ENCODE peak calls at places on chromosomes 11 and 22, in eight cellular contexts. C is cardiac fibroblast, Z is fibroblast of mammary gland, U is HL-60, D is astrocyte of the cerebellum, B is fibroblast of lung, E is lower leg skin, I is uterus. P is an unnamed sample.

GRCh38 chr11:45663486-45664375 is 1.7 kb downstream of the CHST1 start:
- DNase-seq in Z (peak), B (no peak), D (no peak), C (no peak), E (no peak), I (no peak), U (no peak), P (peak)

GRCh38 chr11:48125866-48126265 is 90.7 kb upstream of the OR4B1 start:
- DNase-seq in C (no peak), B (no peak), Z (no peak), I (no peak), E (peak), D (no peak), U (no peak), P (no peak)

GRCh38 chr11:80773919-80774318 is 1333.1 kb upstream of the TENM4 start:
- DNase-seq in U (no peak), B (no peak), C (no peak), Z (no peak), E (no peak), I (no peak), D (no peak), P (no peak)

GRCh38 chr11:66745356-66746235 is 16.6 kb upstream of the SPTBN2 start:
- DNase-seq in U (no peak), E (peak), C (no peak), B (no peak), I (peak), Z (no peak), D (no peak), P (no peak)

GRCh38 chr11:77479746-77480352 is 6.0 kb upstream of the PAK1 start:
- DNase-seq in D (no peak), I (no peak), Z (no peak), E (no peak), U (no peak), B (no peak), C (no peak), P (no peak)

GRCh38 chr22:41535244-41535643 is 9.0 kb downstream of the POLR3H start:
- DNase-seq in B (no peak), U (no peak), Z (no peak), E (no peak), D (no peak), I (no peak), C (peak), P (no peak)

GRCh38 chr11:16841481-16841880 is 103.0 kb downstream of the C11orf58 start:
- DNase-seq in I (no peak), E (no peak), B (no peak), U (no peak), D (no peak), Z (no peak), C (no peak), P (no peak)

GRCh38 chr11:17238377-17238776 is 30.6 kb upstream of the PIK3C2A start:
- DNase-seq in D (no peak), B (no peak), E (no peak), U (no peak), C (no peak), Z (no peak), I (no peak), P (no peak)

GRCh38 chr11:122069946-122070345 is 46.1 kb downstream of the BLID start:
- DNase-seq in Z (peak), E (no peak), I (peak), U (no peak), D (peak), B (peak), C (peak), P (peak)

GRCh38 chr11:8566613-8567210 is 27.3 kb downstream of the STK33 start:
- DNase-seq in D (peak), Z (peak), B (peak), I (no peak), E (no peak), U (no peak), C (peak), P (peak)

GRCh38 chr11:106480581-106481185 is 403.2 kb downstream of the AASDHPPT start:
- DNase-seq in I (no peak), U (no peak), Z (peak), D (no peak), B (no peak), C (no peak), E (no peak), P (peak)

GRCh38 chr11:111633756-111634362 is 31.6 kb downstream of the SIK2 start:
- DNase-seq in Z (peak), E (no peak), B (no peak), U (no peak), C (peak), D (no peak), I (no peak), P (peak)

GRCh38 chr11:84236436-84236835 is 950.3 kb upstream of the CCDC90B start:
- DNase-seq in B (no peak), U (no peak), Z (no peak), D (no peak), I (no peak), C (no peak), E (no peak), P (no peak)

GRCh38 chr11:84243629-84244263 is 957.6 kb upstream of the CCDC90B start:
- DNase-seq in B (no peak), E (no peak), C (no peak), Z (no peak), D (no peak), I (no peak), U (no peak), P (no peak)

GRCh38 chr11:84247129-84247528 is 961.0 kb upstream of the CCDC90B start:
- DNase-seq in I (no peak), E (no peak), B (no peak), U (no peak), D (no peak), Z (no peak), C (peak), P (no peak)

GRCh38 chr11:84241374-84242131 is 955.4 kb upstream of the CCDC90B start:
- DNase-seq in E (no peak), D (no peak), I (no peak), U (no peak), C (no peak), Z (no peak), B (no peak), P (no peak)
- TF ChIP-seq CTCF in E (no peak), D (no peak), I (no peak), U (no peak), C (no peak), Z (no peak), B (no peak), P (no peak)

GRCh38 chr11:14577290-14577689 is 57.1 kb upstream of the PSMA1 start:
- DNase-seq in I (no peak), D (no peak), Z (no peak), U (no peak), E (no peak), B (no peak), C (no peak), P (no peak)

GRCh38 chr11:14583252-14584105 is 60.1 kb upstream of the PDE3B start:
- DNase-seq in U (no peak), D (no peak), I (no peak), Z (no peak), C (no peak), B (peak), E (no peak), P (no peak)

GRCh38 chr11:14577835-14578529 is 57.8 kb upstream of the PSMA1 start:
- DNase-seq in D (no peak), I (no peak), Z (no peak), E (no peak), C (no peak), B (no peak), U (no peak), P (no peak)

GRCh38 chr11:14582835-14583234 is 60.8 kb upstream of the PDE3B start:
- DNase-seq in U (no peak), I (no peak), C (no peak), B (peak), D (no peak), E (no peak), Z (no peak), P (no peak)

DNA sequence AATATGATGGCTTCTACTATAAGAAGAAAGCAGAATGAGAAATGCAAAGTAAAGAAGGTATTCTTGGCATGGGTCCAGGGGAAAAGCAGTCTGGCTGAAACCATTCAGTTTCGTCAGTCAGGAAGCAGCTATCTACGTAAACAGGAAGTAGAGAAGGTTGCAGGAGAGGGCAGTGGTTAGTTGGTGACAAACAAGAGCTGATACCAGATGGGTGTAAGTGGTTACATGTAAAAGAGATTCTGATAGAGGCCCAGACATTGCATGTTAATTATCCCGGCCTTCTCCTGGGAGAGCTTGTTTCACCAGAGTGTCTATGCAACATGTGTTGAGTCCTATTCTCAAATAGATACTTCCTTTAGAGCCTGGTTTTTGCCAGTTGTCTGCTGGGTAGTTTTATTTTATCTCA is 58.4 kb upstream of the PSMA1 start:
- DNase-seq in U (peak), C (peak), E (no peak), I (no peak), B (peak), D (no peak), Z (peak), P (peak)
- H3K4me3 ChIP-seq in U (no peak), C (no peak), E (no peak), I (no peak), B (no peak), D (no peak), Z (no peak), P (no peak)

DNA sequence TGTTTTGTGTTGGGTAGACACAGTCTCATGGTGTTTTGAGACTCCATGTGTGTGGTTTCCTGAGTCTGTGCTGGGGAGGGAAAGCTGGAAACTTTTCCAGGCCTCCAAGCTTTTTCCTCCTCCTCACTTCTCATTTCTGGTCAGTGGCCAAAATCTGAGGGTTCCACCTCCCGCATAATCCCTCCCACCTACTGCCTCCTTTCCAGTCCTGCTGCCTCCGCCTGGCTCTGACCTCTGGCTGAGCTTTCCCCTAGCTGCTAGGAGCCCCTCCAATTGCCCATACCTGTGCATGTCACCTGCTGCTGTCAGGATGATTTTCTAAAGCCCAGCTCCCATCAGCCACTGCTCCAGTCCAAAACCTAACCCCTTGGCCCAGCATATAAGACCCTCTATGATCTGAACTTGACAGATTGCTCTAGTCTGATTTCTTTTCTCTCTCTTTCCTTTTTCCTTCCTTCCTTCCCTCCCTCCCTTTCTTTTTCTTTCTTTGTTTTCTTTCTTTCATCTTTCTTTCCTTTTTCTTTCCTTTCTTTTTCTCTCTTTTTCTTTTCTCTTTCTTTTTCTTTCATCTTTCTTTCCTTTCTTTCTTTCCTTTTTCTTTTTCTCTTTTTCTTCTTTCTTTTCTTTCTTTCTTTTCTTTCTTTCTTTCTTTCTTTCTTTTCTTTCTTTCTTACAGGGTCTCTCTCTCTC is 51.4 kb upstream of the NECTIN1 start:
- DNase-seq in D (no peak), Z (no peak), B (no peak), I (peak), U (no peak), C (no peak), E (no peak), P (no peak)
- TF ChIP-seq CTCF in D (no peak), Z (no peak), B (no peak), I (no peak), U (no peak), C (no peak), E (no peak), P (no peak)

GRCh38 chr11:5690216-5690615 is 626 bp downstream of the TRIM22 start:
- DNase-seq in D (no peak), B (peak), I (no peak), C (peak), U (no peak), E (no peak), Z (peak), P (peak)

GRCh38 chr11:5691963-5692358 is 2.4 kb downstream of the TRIM22 start:
- DNase-seq in U (no peak), B (no peak), C (no peak), Z (no peak), E (no peak), D (no peak), I (no peak), P (no peak)

GRCh38 chr11:5689551-5689983 is at the start of gene TRIM22:
- DNase-seq in C (peak), I (peak), Z (peak), U (peak), B (peak), E (no peak), D (peak), P (peak)

GRCh38 chr11:5688482-5688881 is 1.1 kb upstream of the TRIM22 start:
- DNase-seq in U (no peak), D (no peak), B (no peak), Z (no peak), E (no peak), I (no peak), C (no peak), P (no peak)

DNA sequence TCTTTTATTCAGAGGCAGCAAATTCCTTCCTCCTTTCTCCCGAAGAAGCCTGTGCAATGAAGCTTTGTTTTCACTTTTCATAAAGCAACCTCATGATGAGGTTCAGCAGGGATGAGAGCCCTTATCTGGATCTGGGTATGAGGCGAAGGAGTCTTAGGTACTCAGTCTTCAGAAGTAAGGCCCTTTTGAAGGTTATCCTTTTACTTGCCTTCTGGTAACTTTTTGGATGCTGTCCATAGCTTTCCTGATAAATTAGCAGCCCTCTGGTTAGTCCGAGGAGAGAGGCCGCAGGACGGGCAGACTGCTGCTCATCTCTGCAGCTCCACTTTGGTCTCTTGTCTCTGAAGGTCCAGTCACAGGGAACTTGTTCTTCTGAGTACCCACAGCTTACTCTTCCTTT is 1.1 kb downstream of the TRIM22 start:
- DNase-seq in C (peak), B (peak), D (no peak), U (no peak), Z (peak), E (no peak), I (peak), P (peak)
- H3K4me3 ChIP-seq in C (peak), B (peak), D (peak), U (peak), Z (peak), E (no peak), I (peak), P (peak)

GRCh38 chr11:76237914-76238313 is 31.6 kb upstream of the WNT11 start:
- DNase-seq in Z (peak), D (no peak), B (peak), C (peak), I (no peak), E (no peak), U (peak), P (no peak)
- TF ChIP-seq CTCF in Z (peak), D (no peak), B (no peak), C (no peak), I (no peak), E (no peak), U (no peak), P (peak)

P was measured in astrocyte of the spinal cord.